ENCODE peak calls at places on chromosomes 12 and 14, in four cellular contexts. V, U, G and Q are unnamed samples.
A peak's percentile ranks its signal among the peaks of the same experiment; 100 is the strongest.

GRCh38 chr14:105853907-105854599 is 327.7 kb downstream of the TMEM121 start:
- DNase-seq in V (no peak), U (no peak), G (no peak), Q (peak; percentile 59)

GRCh38 chr14:75188520-75189267 is 12.3 kb upstream of the TMED10 start:
- DNase-seq in V (no peak), U (no peak), G (no peak), Q (no peak)

GRCh38 chr12:115709410-115710065 is 568.0 kb downstream of the MED13L start:
- DNase-seq in V (no peak), U (peak; percentile 22), G (no peak), Q (no peak)

GRCh38 chr12:38883629-38884134 is 21.7 kb downstream of the CPNE8 start:
- DNase-seq in V (no peak), U (no peak), G (no peak), Q (no peak)

GRCh38 chr12:131132118-131132892 is 178.6 kb downstream of the ADGRD1 start:
- DNase-seq in V (peak; percentile 72), U (peak; percentile 85), G (peak; percentile 57), Q (peak; percentile 84)

GRCh38 chr14:58428011-58428807 is 690 bp downstream of the KIAA0586 start:
- DNase-seq in V (no peak), U (peak; percentile 42), G (no peak), Q (no peak)

GRCh38 chr14:79638647-79639266 is 572.5 kb downstream of the DIO2 start:
- DNase-seq in V (no peak), U (no peak), G (no peak), Q (no peak)

GRCh38 chr14:28751467-28752058 is 15.0 kb upstream of the FOXG1 start:
- DNase-seq in V (no peak), U (peak; percentile 65), G (no peak), Q (no peak)

GRCh38 chr12:91239497-91239896 is 56.9 kb upstream of the DCN start:
- DNase-seq in V (no peak), U (no peak), G (no peak), Q (no peak)

GRCh38 chr14:63470877-63471565 is 72.2 kb downstream of the PPP2R5E start:
- DNase-seq in V (no peak), U (peak; percentile 58), G (no peak), Q (no peak)

GRCh38 chr12:76152161-76152807 is 67.8 kb upstream of the NAP1L1 start:
- DNase-seq in V (no peak), U (no peak), G (no peak), Q (no peak)

GRCh38 chr12:2547273-2548044 is 247.3 kb upstream of the FKBP4 start:
- DNase-seq in V (no peak), U (no peak), G (no peak), Q (no peak)

GRCh38 chr12:92199846-92200576 is 54.4 kb upstream of the BTG1 start:
- DNase-seq in V (no peak), U (no peak), G (no peak), Q (no peak)

GRCh38 chr14:65961004-65961403 is 525.2 kb upstream of the CCDC196 start:
- DNase-seq in V (peak; percentile 27), U (peak; percentile 62), G (peak; percentile 48), Q (no peak)

GRCh38 chr14:63200035-63200740 is 4.1 kb upstream of the RHOJ start:
- DNase-seq in V (no peak), U (no peak), G (no peak), Q (no peak)

GRCh38 chr14:50530794-50531193 is 1.6 kb downstream of the MAP4K5 start:
- DNase-seq in V (no peak), U (no peak), G (no peak), Q (no peak)

GRCh38 chr14:34059925-34060746 is 109.3 kb upstream of the EGLN3 start:
- DNase-seq in V (peak; percentile 20), U (peak; percentile 91), G (peak; percentile 34), Q (peak; percentile 91)

GRCh38 chr12:69608114-69608513 is 2.6 kb downstream of the LRRC10 start:
- DNase-seq in V (no peak), U (peak; percentile 38), G (no peak), Q (no peak)

GRCh38 chr12:28497889-28498411 is 307.7 kb downstream of the CCDC91 start:
- DNase-seq in V (no peak), U (peak; percentile 6), G (no peak), Q (no peak)

GRCh38 chr14:96403409-96403808 is 11.5 kb downstream of the AK7 start:
- DNase-seq in V (no peak), U (no peak), G (no peak), Q (no peak)

GRCh38 chr12:68198490-68199086 is 27.0 kb downstream of the IL26 start:
- DNase-seq in V (no peak), U (no peak), G (no peak), Q (no peak)

GRCh38 chr12:129696952-129697351 is 206.9 kb downstream of the TMEM132D start:
- DNase-seq in V (no peak), U (no peak), G (no peak), Q (no peak)

GRCh38 chr12:77855548-77855947 is 24.9 kb downstream of the NAV3 start:
- DNase-seq in V (no peak), U (no peak), G (no peak), Q (peak; percentile 76)

GRCh38 chr14:102540310-102541028 is 30.9 kb upstream of the ANKRD9 start:
- DNase-seq in V (no peak), U (no peak), G (no peak), Q (no peak)

GRCh38 chr12:50074936-50075807 is 10.0 kb upstream of the SMARCD1 start:
- DNase-seq in V (peak; percentile 81), U (peak; percentile 93), G (peak; percentile 68), Q (peak; percentile 92)

GRCh38 chr14:47585447-47585846 is 90.0 kb downstream of the MDGA2 start:
- DNase-seq in V (no peak), U (no peak), G (no peak), Q (no peak)

GRCh38 chr14:93751946-93752660 is 36.2 kb downstream of the PRIMA1 start:
- DNase-seq in V (no peak), U (no peak), G (no peak), Q (no peak)